ENCODE peak calls at places on chromosomes 16 and 17, in ten cellular contexts. R is memory B cell; I is RPMI8226; T is nephron progenitor cell; A is NCI-H1436; N is GM12865; Y is activated CD4-positive, alpha-beta T cell treated with anti-CD3 and anti-CD28 coated beads, Interleukin-2, amount 50 U/mL, for 24 hours; S is ELR; D is T-helper 2 cell; J is effector memory CD8-positive, alpha-beta T cell. F is an unnamed sample.

GRCh38 chr16:23563186-23563585 is 5.7 kb downstream of the UBFD1 start:
- DNase-seq in R (no peak), I (no peak), T (peak), A (no peak), N (no peak), Y (no peak), S (no peak), D (no peak), J (no peak), F (no peak)

GRCh38 chr17:19306160-19307111 is 56.1 kb downstream of the B9D1 start:
- DNase-seq in R (peak), I (peak), T (no peak), A (no peak), N (peak), Y (peak), S (no peak), D (peak), J (peak), F (peak)

GRCh38 chr17:77436058-77436442 is 295.3 kb downstream of the SEC14L1 start:
- DNase-seq in R (no peak), I (no peak), T (peak), A (no peak), N (no peak), Y (no peak), S (no peak), D (no peak), J (no peak), F (no peak)

GRCh38 chr16:4828567-4829320 is 18.3 kb downstream of the GLYR1 start:
- DNase-seq in R (no peak), I (no peak), T (no peak), A (no peak), N (no peak), Y (no peak), S (no peak), D (no peak), J (no peak), F (no peak)

GRCh38 chr17:82924214-82924613 is 84.4 kb upstream of the ZNF750 start:
- DNase-seq in R (no peak), I (no peak), T (no peak), A (no peak), N (no peak), Y (no peak), S (no peak), D (no peak), J (no peak), F (no peak)

GRCh38 chr17:62965149-62965648 is 836 bp upstream of the TANC2 start:
- DNase-seq in R (no peak), I (no peak), T (no peak), A (no peak), N (peak), Y (no peak), S (no peak), D (peak), J (peak), F (no peak)

GRCh38 chr16:57591086-57591869 is 37.2 kb upstream of the ADGRG1 start:
- DNase-seq in R (peak), I (peak), T (peak), A (peak), N (peak), Y (peak), S (peak), D (no peak), J (peak), F (peak)

GRCh38 chr17:79532107-79532790 is 78.6 kb downstream of the RBFOX3 start:
- DNase-seq in R (no peak), I (no peak), T (no peak), A (no peak), N (no peak), Y (no peak), S (no peak), D (no peak), J (no peak), F (no peak)

GRCh38 chr17:5410594-5411272 is 8.7 kb downstream of the NUP88 start:
- DNase-seq in R (no peak), I (no peak), T (no peak), A (no peak), N (no peak), Y (no peak), S (no peak), D (no peak), J (no peak), F (no peak)

GRCh38 chr17:41919840-41920579 is 1.3 kb upstream of the ACLY start:
- DNase-seq in R (no peak), I (no peak), T (peak), A (no peak), N (no peak), Y (no peak), S (no peak), D (no peak), J (no peak), F (no peak)

GRCh38 chr17:7548585-7549400 is at the start of gene TNFSF12:
- DNase-seq in R (no peak), I (no peak), T (peak), A (no peak), N (no peak), Y (no peak), S (peak), D (peak), J (peak), F (no peak)

GRCh38 chr16:68752602-68753001 is 15.5 kb downstream of the CDH1 start:
- DNase-seq in R (no peak), I (no peak), T (no peak), A (no peak), N (peak), Y (peak), S (no peak), D (peak), J (no peak), F (no peak)

GRCh38 chr16:30482366-30482765 is 9.8 kb downstream of the ITGAL start:
- DNase-seq in R (no peak), I (no peak), T (no peak), A (no peak), N (no peak), Y (no peak), S (peak), D (no peak), J (no peak), F (no peak)

GRCh38 chr17:6104956-6105355 is 34.8 kb downstream of the WSCD1 start:
- DNase-seq in R (no peak), I (no peak), T (no peak), A (no peak), N (no peak), Y (no peak), S (no peak), D (no peak), J (no peak), F (no peak)

GRCh38 chr16:59950431-59950830 is 1216.3 kb upstream of the GOT2 start:
- DNase-seq in R (no peak), I (no peak), T (no peak), A (no peak), N (no peak), Y (no peak), S (peak), D (no peak), J (no peak), F (no peak)

GRCh38 chr17:39591958-39592954 is 15.5 kb downstream of the NEUROD2 start:
- DNase-seq in R (no peak), I (peak), T (peak), A (peak), N (peak), Y (no peak), S (peak), D (no peak), J (peak), F (peak)

GRCh38 chr16:68249361-68249760 is 4.2 kb downstream of the PLA2G15 start:
- DNase-seq in R (no peak), I (no peak), T (no peak), A (no peak), N (no peak), Y (no peak), S (no peak), D (no peak), J (no peak), F (no peak)

GRCh38 chr17:39231587-39232551 is 6.1 kb upstream of the STAC2 start:
- DNase-seq in R (no peak), I (peak), T (peak), A (peak), N (peak), Y (peak), S (peak), D (peak), J (peak), F (peak)

GRCh38 chr17:6509921-6510320 is 46.4 kb downstream of the PITPNM3 start:
- DNase-seq in R (no peak), I (no peak), T (no peak), A (no peak), N (no peak), Y (no peak), S (no peak), D (no peak), J (no peak), F (no peak)

GRCh38 chr17:55316499-55316898 is 51.7 kb downstream of the HLF start:
- DNase-seq in R (no peak), I (no peak), T (no peak), A (no peak), N (no peak), Y (no peak), S (no peak), D (no peak), J (no peak), F (no peak)

GRCh38 chr16:78504391-78504945 is 405.0 kb downstream of the WWOX start:
- DNase-seq in R (no peak), I (no peak), T (no peak), A (no peak), N (no peak), Y (no peak), S (no peak), D (no peak), J (no peak), F (no peak)

GRCh38 chr17:28225872-28226271 is 93.1 kb upstream of the TMEM97 start:
- DNase-seq in R (no peak), I (no peak), T (no peak), A (no peak), N (no peak), Y (no peak), S (no peak), D (no peak), J (no peak), F (no peak)

GRCh38 chr17:6996256-6997111 is 635 bp downstream of the ALOX12 start:
- DNase-seq in R (no peak), I (no peak), T (no peak), A (no peak), N (no peak), Y (no peak), S (no peak), D (no peak), J (no peak), F (no peak)

F was measured in OCI-LY7.